ENCODE peak calls at places on chromosomes 2 and 18, in six cellular contexts. One of them, this sample, is unnamed.

GRCh38 chr18:22604390-22604985 is 186.8 kb upstream of the CTAGE1 start:
- DNase-seq in foreskin fibroblast: no peak
- DNase-seq in neural crest cell: no peak
- DNase-seq in GM13977: peak; percentile 15
- DNase-seq in BJ: no peak
- DNase-seq in hepatocyte: no peak
- DNase-seq in this sample: no peak

GRCh38 chr2:149329068-149329467 is 1.3 kb upstream of the LYPD6 start:
- DNase-seq in hepatocyte: peak; percentile 13
- DNase-seq in foreskin fibroblast: no peak
- DNase-seq in neural crest cell: peak; percentile 25
- DNase-seq in BJ: no peak
- DNase-seq in GM13977: no peak
- DNase-seq in this sample: no peak

GRCh38 chr2:177537241-177537640 is 144.7 kb downstream of the AGPS start:
- DNase-seq in GM13977: no peak
- DNase-seq in neural crest cell: no peak
- DNase-seq in BJ: no peak
- DNase-seq in hepatocyte: no peak
- DNase-seq in foreskin fibroblast: no peak
- DNase-seq in this sample: no peak

GRCh38 chr2:145066151-145066661 is 546.3 kb upstream of the ZEB2 start:
- DNase-seq in hepatocyte: no peak
- DNase-seq in neural crest cell: no peak
- DNase-seq in foreskin fibroblast: no peak
- DNase-seq in BJ: no peak
- DNase-seq in GM13977: no peak
- DNase-seq in this sample: peak; percentile 52

GRCh38 chr2:237447496-237447895 is 33.5 kb upstream of the COL6A3 start:
- DNase-seq in hepatocyte: no peak
- DNase-seq in neural crest cell: no peak
- DNase-seq in GM13977: no peak
- DNase-seq in BJ: no peak
- DNase-seq in foreskin fibroblast: no peak
- DNase-seq in this sample: no peak

GRCh38 chr2:215693269-215693998 is 257.6 kb upstream of the FN1 start:
- DNase-seq in hepatocyte: no peak
- DNase-seq in BJ: peak; percentile 38
- DNase-seq in foreskin fibroblast: peak; percentile 77
- DNase-seq in GM13977: no peak
- DNase-seq in neural crest cell: no peak
- DNase-seq in this sample: peak; percentile 86

GRCh38 chr18:48948112-48949050 is 2.4 kb downstream of the SMAD7 start:
- DNase-seq in BJ: no peak
- DNase-seq in GM13977: peak; percentile 84
- DNase-seq in neural crest cell: peak; percentile 38
- DNase-seq in hepatocyte: peak; percentile 85
- DNase-seq in foreskin fibroblast: no peak
- DNase-seq in this sample: peak; percentile 87

GRCh38 chr2:156728328-156728727 is 292.1 kb downstream of the GPD2 start:
- DNase-seq in BJ: no peak
- DNase-seq in neural crest cell: no peak
- DNase-seq in GM13977: no peak
- DNase-seq in hepatocyte: no peak
- DNase-seq in foreskin fibroblast: no peak
- DNase-seq in this sample: no peak

GRCh38 chr18:47901624-47902362 is 28.7 kb downstream of the SMAD2 start:
- DNase-seq in neural crest cell: no peak
- DNase-seq in BJ: no peak
- DNase-seq in hepatocyte: no peak
- DNase-seq in foreskin fibroblast: no peak
- DNase-seq in GM13977: no peak
- DNase-seq in this sample: peak; percentile 44

GRCh38 chr18:44198296-44199284 is 482.1 kb upstream of the SETBP1 start:
- DNase-seq in BJ: no peak
- DNase-seq in GM13977: no peak
- DNase-seq in neural crest cell: no peak
- DNase-seq in hepatocyte: peak; percentile 16
- DNase-seq in foreskin fibroblast: no peak
- DNase-seq in this sample: no peak

GRCh38 chr18:35143615-35144596 is 96.9 kb upstream of the ZNF397 start:
- DNase-seq in neural crest cell: peak; percentile 49
- DNase-seq in hepatocyte: peak; percentile 74
- DNase-seq in GM13977: peak; percentile 49
- DNase-seq in BJ: no peak
- DNase-seq in foreskin fibroblast: peak; percentile 40
- DNase-seq in this sample: peak; percentile 66

GRCh38 chr2:159639712-159640111 is 23.4 kb upstream of the BAZ2B start:
- DNase-seq in GM13977: no peak
- DNase-seq in hepatocyte: no peak
- DNase-seq in neural crest cell: no peak
- DNase-seq in foreskin fibroblast: no peak
- DNase-seq in BJ: no peak
- DNase-seq in this sample: no peak

GRCh38 chr2:59083075-59083792 is 842.1 kb upstream of the FANCL start:
- DNase-seq in neural crest cell: no peak
- DNase-seq in foreskin fibroblast: no peak
- DNase-seq in hepatocyte: no peak
- DNase-seq in GM13977: no peak
- DNase-seq in BJ: no peak
- DNase-seq in this sample: no peak

GRCh38 chr2:142716463-142717242 is 160.8 kb upstream of the KYNU start:
- DNase-seq in neural crest cell: no peak
- DNase-seq in BJ: no peak
- DNase-seq in foreskin fibroblast: no peak
- DNase-seq in GM13977: no peak
- DNase-seq in hepatocyte: no peak
- DNase-seq in this sample: peak; percentile 26

GRCh38 chr2:50720695-50721314 is 311.1 kb downstream of the NRXN1 start:
- DNase-seq in hepatocyte: no peak
- DNase-seq in GM13977: no peak
- DNase-seq in BJ: no peak
- DNase-seq in foreskin fibroblast: no peak
- DNase-seq in neural crest cell: no peak
- DNase-seq in this sample: no peak

GRCh38 chr2:10534514-10535250 is 86.6 kb upstream of the ODC1 start:
- DNase-seq in neural crest cell: no peak
- DNase-seq in GM13977: no peak
- DNase-seq in hepatocyte: no peak
- DNase-seq in foreskin fibroblast: no peak
- DNase-seq in BJ: no peak
- DNase-seq in this sample: peak; percentile 41

GRCh38 chr2:215681799-215682594 is 246.1 kb upstream of the FN1 start:
- DNase-seq in foreskin fibroblast: no peak
- DNase-seq in neural crest cell: no peak
- DNase-seq in GM13977: no peak
- DNase-seq in BJ: no peak
- DNase-seq in hepatocyte: no peak
- DNase-seq in this sample: no peak

GRCh38 chr2:127951031-127951430 is 65.3 kb upstream of the AMMECR1L start:
- DNase-seq in BJ: no peak
- DNase-seq in foreskin fibroblast: no peak
- DNase-seq in neural crest cell: no peak
- DNase-seq in hepatocyte: peak; percentile 38
- DNase-seq in GM13977: no peak
- DNase-seq in this sample: peak; percentile 18

GRCh38 chr2:196205891-196206408 is 34.6 kb upstream of the STK17B start:
- DNase-seq in foreskin fibroblast: no peak
- DNase-seq in BJ: peak; percentile 70
- DNase-seq in GM13977: no peak
- DNase-seq in hepatocyte: no peak
- DNase-seq in neural crest cell: no peak
- DNase-seq in this sample: peak; percentile 71

GRCh38 chr18:2002604-2003003 is 568.7 kb downstream of the METTL4 start:
- DNase-seq in hepatocyte: peak; percentile 21
- DNase-seq in foreskin fibroblast: no peak
- DNase-seq in neural crest cell: peak; percentile 1
- DNase-seq in GM13977: no peak
- DNase-seq in BJ: no peak
- DNase-seq in this sample: no peak

GRCh38 chr2:28709101-28709500 is 42.5 kb upstream of the PPP1CB start:
- DNase-seq in neural crest cell: no peak
- DNase-seq in foreskin fibroblast: no peak
- DNase-seq in hepatocyte: peak; percentile 81
- DNase-seq in BJ: no peak
- DNase-seq in GM13977: no peak
- DNase-seq in this sample: peak; percentile 74
- TF ChIP-seq CTCF in neural crest cell: no peak
- TF ChIP-seq CTCF in foreskin fibroblast: no peak
- TF ChIP-seq CTCF in hepatocyte: no peak
- TF ChIP-seq CTCF in BJ: no peak
- TF ChIP-seq CTCF in GM13977: no peak
- TF ChIP-seq CTCF in this sample: no peak

GRCh38 chr18:24949908-24950307 is 402.1 kb downstream of the ZNF521 start:
- DNase-seq in GM13977: no peak
- DNase-seq in foreskin fibroblast: no peak
- DNase-seq in hepatocyte: no peak
- DNase-seq in neural crest cell: no peak
- DNase-seq in BJ: no peak
- DNase-seq in this sample: no peak
- TF ChIP-seq CTCF in GM13977: no peak
- TF ChIP-seq CTCF in foreskin fibroblast: no peak
- TF ChIP-seq CTCF in hepatocyte: no peak
- TF ChIP-seq CTCF in neural crest cell: no peak
- TF ChIP-seq CTCF in BJ: no peak
- TF ChIP-seq CTCF in this sample: no peak

DNA sequence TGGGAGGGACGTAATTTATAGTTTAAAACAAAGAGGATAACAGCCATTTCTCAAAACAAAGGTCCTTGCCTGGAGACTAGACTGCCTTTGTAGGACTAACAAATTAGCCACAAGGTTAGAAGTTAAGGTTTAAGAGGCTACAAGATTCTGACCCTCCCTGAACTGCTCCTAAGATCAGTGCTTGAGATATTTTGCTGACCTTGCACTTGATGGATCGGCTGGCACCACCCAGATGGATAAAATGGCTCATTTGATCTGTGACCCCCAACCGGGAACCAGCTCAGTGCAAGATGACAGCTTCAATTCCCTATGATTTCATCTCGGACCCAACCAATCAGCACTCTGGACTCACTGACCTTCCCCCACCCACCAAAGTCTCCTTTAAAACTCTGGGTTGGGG is 3.7 kb upstream of the STARD7 start:
- DNase-seq in foreskin fibroblast: no peak
- DNase-seq in hepatocyte: no peak
- DNase-seq in neural crest cell: no peak
- DNase-seq in BJ: no peak
- DNase-seq in GM13977: no peak
- DNase-seq in this sample: no peak
- TF ChIP-seq CTCF in foreskin fibroblast: no peak
- TF ChIP-seq CTCF in hepatocyte: no peak
- TF ChIP-seq CTCF in neural crest cell: no peak
- TF ChIP-seq CTCF in BJ: no peak
- TF ChIP-seq CTCF in GM13977: no peak
- TF ChIP-seq CTCF in this sample: no peak

GRCh38 chr2:76953733-76954347 is 568.3 kb downstream of the LRRTM4 start:
- DNase-seq in BJ: no peak
- DNase-seq in hepatocyte: peak; percentile 73
- DNase-seq in foreskin fibroblast: no peak
- DNase-seq in GM13977: peak; percentile 7
- DNase-seq in neural crest cell: peak; percentile 57
- DNase-seq in this sample: peak; percentile 27
- TF ChIP-seq CTCF in BJ: no peak
- TF ChIP-seq CTCF in hepatocyte: peak; percentile 81
- TF ChIP-seq CTCF in foreskin fibroblast: no peak
- TF ChIP-seq CTCF in GM13977: peak; percentile 75
- TF ChIP-seq CTCF in neural crest cell: peak; percentile 87
- TF ChIP-seq CTCF in this sample: peak; percentile 62

GRCh38 chr2:39483530-39483929 is 46.4 kb upstream of the MAP4K3 start:
- DNase-seq in BJ: no peak
- DNase-seq in GM13977: no peak
- DNase-seq in foreskin fibroblast: no peak
- DNase-seq in neural crest cell: no peak
- DNase-seq in hepatocyte: no peak
- DNase-seq in this sample: no peak
- TF ChIP-seq CTCF in BJ: no peak
- TF ChIP-seq CTCF in GM13977: no peak
- TF ChIP-seq CTCF in foreskin fibroblast: no peak
- TF ChIP-seq CTCF in neural crest cell: no peak
- TF ChIP-seq CTCF in hepatocyte: no peak
- TF ChIP-seq CTCF in this sample: no peak

DNA sequence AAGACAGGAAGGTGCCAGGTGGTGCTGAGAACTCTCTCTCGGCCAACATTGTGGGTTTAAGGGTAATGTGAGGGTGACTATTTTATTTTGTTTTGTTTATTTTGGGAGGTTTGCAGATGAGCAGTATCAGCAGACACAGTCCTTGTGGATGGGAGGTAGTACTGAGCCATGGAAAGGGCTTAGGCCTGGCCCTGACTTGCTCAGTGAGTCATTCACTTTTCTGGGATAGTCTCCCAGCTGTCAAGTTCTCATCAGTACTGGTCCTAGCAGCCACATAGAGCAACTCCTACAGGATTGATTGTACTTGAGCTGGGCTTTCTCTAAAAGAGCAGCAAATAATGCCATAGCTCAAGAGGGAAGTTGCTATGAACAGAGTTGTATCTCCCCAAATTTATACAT is 175.2 kb downstream of the LOXHD1 start:
- DNase-seq in neural crest cell: no peak
- DNase-seq in foreskin fibroblast: peak; percentile 14
- DNase-seq in GM13977: no peak
- DNase-seq in BJ: no peak
- DNase-seq in hepatocyte: no peak
- DNase-seq in this sample: no peak
- TF ChIP-seq CTCF in neural crest cell: no peak
- TF ChIP-seq CTCF in foreskin fibroblast: no peak
- TF ChIP-seq CTCF in GM13977: no peak
- TF ChIP-seq CTCF in BJ: no peak
- TF ChIP-seq CTCF in hepatocyte: no peak
- TF ChIP-seq CTCF in this sample: no peak

DNA sequence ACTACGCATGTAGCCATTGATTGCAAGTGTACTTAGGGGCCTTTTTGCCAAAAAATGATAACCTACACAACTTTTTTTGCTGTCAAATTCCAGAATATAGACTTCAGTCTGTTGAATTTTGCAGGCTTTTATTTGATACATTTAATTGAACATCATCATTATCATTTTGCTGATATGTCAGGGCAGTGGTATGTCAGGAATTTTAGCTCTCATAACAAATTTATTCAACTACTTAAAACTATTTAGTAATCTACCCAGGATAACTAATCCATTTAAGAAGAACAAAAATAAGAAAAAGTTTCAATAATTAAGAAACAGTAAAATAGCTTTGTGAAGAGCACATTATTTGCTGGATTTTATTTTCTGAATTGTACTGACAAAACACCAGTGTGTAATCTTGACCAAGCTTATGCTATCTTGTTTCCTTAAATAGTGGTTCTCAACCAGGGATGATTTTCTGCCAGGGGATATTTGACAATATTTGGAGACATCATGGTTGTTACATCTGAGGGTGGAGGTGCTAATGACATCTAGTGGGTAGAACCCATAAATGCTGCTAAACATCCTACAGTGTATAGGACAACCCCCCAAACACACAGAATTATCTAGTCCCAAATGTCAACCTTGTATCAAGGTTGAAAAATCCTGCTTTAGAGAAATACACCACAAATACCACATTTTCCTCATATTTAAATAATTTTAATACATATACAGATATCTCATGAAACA is 12.1 kb upstream of the TTN start:
- DNase-seq in neural crest cell: no peak
- DNase-seq in foreskin fibroblast: no peak
- DNase-seq in GM13977: no peak
- DNase-seq in hepatocyte: no peak
- DNase-seq in BJ: no peak
- DNase-seq in this sample: no peak
- TF ChIP-seq CTCF in neural crest cell: no peak
- TF ChIP-seq CTCF in foreskin fibroblast: no peak
- TF ChIP-seq CTCF in GM13977: no peak
- TF ChIP-seq CTCF in hepatocyte: no peak
- TF ChIP-seq CTCF in BJ: no peak
- TF ChIP-seq CTCF in this sample: no peak